ENCODE peak calls at places on chromosome X, in six cellular contexts. I, X, T, G, J and M are unnamed samples. For H3K27me3 and H3K36me3, the result is how much of the 10 kb centered on the place peaks cover.

GRCh38 chrX:112731793-112732192 is 52.1 kb upstream of the LHFPL1 start:
- DNase-seq in I (no peak), J (no peak), X (no peak), T (no peak), G (no peak), M (no peak)

GRCh38 chrX:13164611-13165010 is 120.2 kb upstream of the FAM9C start:
- DNase-seq in I (no peak), G (no peak), T (no peak), J (no peak), X (no peak), M (no peak)

GRCh38 chrX:136646602-136647239 is 1.2 kb upstream of the CD40LG start:
- DNase-seq in T (no peak), X (no peak), J (no peak), G (no peak), I (no peak), M (no peak)

GRCh38 chrX:137566746-137567473 is 983 bp downstream of the ZIC3 start:
- DNase-seq in X (no peak), J (peak), I (no peak), G (no peak), T (no peak), M (no peak)

GRCh38 chrX:69093960-69094935 is 71.0 kb downstream of the PJA1 start:
- DNase-seq in G (no peak), J (peak), T (peak), X (peak), I (no peak), M (no peak)

GRCh38 chrX:138058931-138059330 is 493.0 kb downstream of the ZIC3 start:
- DNase-seq in T (no peak), G (no peak), J (no peak), I (no peak), X (no peak), M (no peak)

GRCh38 chrX:132648870-132649269 is 160.0 kb upstream of the MBNL3 start:
- DNase-seq in J (no peak), T (no peak), G (no peak), X (no peak), I (no peak), M (no peak)

GRCh38 chrX:73863852-73864251 is 300.9 kb downstream of the CHIC1 start:
- DNase-seq in G (no peak), I (no peak), X (no peak), J (no peak), T (no peak), M (no peak)

GRCh38 chrX:46791927-46792825 is 33.3 kb upstream of the SLC9A7 start:
- DNase-seq in I (peak), G (no peak), J (no peak), X (no peak), T (no peak), M (peak)

GRCh38 chrX:48487362-48487785 is 11.4 kb downstream of the FTSJ1 start:
- DNase-seq in G (no peak), T (no peak), I (no peak), X (no peak), J (no peak), M (peak)

GRCh38 chrX:115337735-115338134 is 48.2 kb downstream of the LUZP4 start:
- DNase-seq in T (no peak), X (no peak), I (no peak), G (no peak), J (no peak), M (no peak)

GRCh38 chrX:46456125-46456922 is 88.9 kb downstream of the ZNF674 start:
- DNase-seq in T (no peak), J (no peak), X (no peak), I (no peak), G (no peak), M (no peak)

GRCh38 chrX:35416783-35417182 is 381.4 kb upstream of the MAGEB16 start:
- DNase-seq in X (no peak), I (no peak), G (no peak), T (no peak), J (no peak), M (no peak)

GRCh38 chrX:56763556-56764152 is 34.6 kb downstream of the NBDY start:
- DNase-seq in X (no peak), I (no peak), G (no peak), T (peak), J (no peak), M (no peak)

GRCh38 chrX:38804481-38805293 is 3.4 kb downstream of the MID1IP1 start:
- DNase-seq in G (peak), X (no peak), T (no peak), J (peak), I (peak), M (no peak)

GRCh38 chrX:121831601-121832000 is 784.2 kb downstream of the GLUD2 start:
- DNase-seq in J (no peak), T (no peak), I (no peak), X (no peak), G (no peak), M (no peak)

GRCh38 chrX:114582698-114583395 is 1.0 kb upstream of the HTR2C start:
- DNase-seq in G (no peak), T (no peak), I (no peak), J (peak), X (no peak), M (no peak)

GRCh38 chrX:130024127-130024526 is 41.7 kb downstream of the BCORL1 start:
- DNase-seq in T (peak), J (peak), X (peak), I (peak), G (peak), M (peak)

GRCh38 chrX:110397904-110398303 is 39.3 kb downstream of the RTL9 start:
- DNase-seq in G (no peak), T (no peak), I (no peak), X (no peak), J (no peak), M (no peak)

GRCh38 chrX:13938053-13938765 is 91.5 kb downstream of the GEMIN8 start:
- DNase-seq in G (peak), J (peak), X (peak), T (peak), I (peak), M (no peak)

GRCh38 chrX:129108936-129109335 is 414.4 kb downstream of the SMARCA1 start:
- DNase-seq in X (no peak), J (no peak), T (no peak), I (no peak), G (no peak), M (no peak)

GRCh38 chrX:314781-315595 is 3.6 kb downstream of the GTPBP6 start:
- DNase-seq in T (no peak), I (no peak), J (no peak), X (no peak), G (no peak), M (no peak)

GRCh38 chrX:121642415-121642814 is 595.0 kb downstream of the GLUD2 start:
- DNase-seq in G (no peak), T (no peak), I (no peak), X (no peak), J (no peak), M (peak)

GRCh38 chrX:47143894-47144625 is 442 bp downstream of the NDUFB11 start:
- DNase-seq in G (no peak), T (peak), J (peak), X (peak), I (peak), M (no peak)

GRCh38 chrX:26848511-26848910 is 614.6 kb downstream of the PPP4R3C start:
- DNase-seq in I (no peak), J (no peak), X (no peak), T (no peak), G (no peak), M (no peak)

GRCh38 chrX:1334854-1335253 is 1.7 kb upstream of the IL3RA start:
- DNase-seq in X (peak), T (no peak), J (no peak), G (no peak), I (no peak), M (no peak)

GRCh38 chrX:79366888-79367749 is at the start of gene ITM2A:
- DNase-seq in J (peak), I (peak), X (peak), G (peak), T (peak), M (no peak)

GRCh38 chrX:51893931-51894696 is 691 bp downstream of the MAGED1 start:
- DNase-seq in J (peak), T (peak), X (peak), I (peak), G (no peak), M (no peak)

GRCh38 chrX:51894697-51895336 is 1.4 kb downstream of the MAGED1 start:
- DNase-seq in I (no peak), T (peak), X (peak), G (no peak), J (peak), M (no peak)

GRCh38 chrX:51896626-51897025 is 3.2 kb downstream of the MAGED1 start:
- DNase-seq in X (no peak), I (no peak), J (no peak), G (no peak), T (no peak), M (no peak)

GRCh38 chrX:51902651-51903050 is 9.2 kb downstream of the MAGED1 start:
- DNase-seq in X (no peak), T (no peak), I (no peak), J (no peak), G (no peak), M (no peak)

GRCh38 chrX:51899741-51900140 is 6.3 kb downstream of the MAGED1 start:
- DNase-seq in G (no peak), X (no peak), I (no peak), J (no peak), T (no peak), M (no peak)
- H3K27me3 ChIP-seq in G (under half), X (under half), I (under half), J (under half), T (under half), M (under half)

GRCh38 chrX:119654112-119654531 is 38.8 kb downstream of the SEPTIN6 start:
- DNase-seq in X (peak), J (peak), T (no peak), G (peak), I (no peak), M (no peak)
- TF ChIP-seq CTCF in X (no peak), J (peak), T (no peak), G (peak), I (no peak), M (no peak)

DNA sequence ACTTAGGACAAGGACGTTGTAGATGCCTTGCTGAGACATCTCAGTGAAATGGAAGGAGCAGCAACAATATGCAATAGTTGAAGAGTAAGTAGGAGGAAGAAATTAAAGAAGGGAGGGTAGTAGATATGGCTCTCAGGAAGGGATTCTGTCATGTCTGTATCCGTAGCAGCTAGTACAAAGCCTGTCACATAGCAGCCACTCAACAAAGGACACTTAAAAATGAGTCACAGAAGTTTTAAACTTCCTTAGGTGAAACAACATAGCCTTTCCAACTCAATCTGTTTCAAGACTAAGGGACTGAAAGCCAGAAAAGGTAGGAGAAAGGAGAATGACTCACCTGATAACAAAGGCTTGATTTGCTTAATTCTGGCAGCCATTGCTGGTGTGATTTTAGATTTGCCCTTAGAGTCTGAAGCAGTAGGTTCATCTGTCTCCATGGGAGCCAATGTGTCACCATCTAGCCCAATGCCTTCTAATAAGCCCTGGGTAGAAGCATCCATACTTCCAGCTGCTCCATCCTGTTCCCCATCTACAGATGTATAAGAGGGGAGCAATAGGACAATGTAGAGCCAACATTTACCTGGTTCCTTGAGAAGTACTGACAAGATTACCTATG is 86.6 kb downstream of the HUWE1 start:
- DNase-seq in G (no peak), J (no peak), T (no peak), X (no peak), I (no peak), M (no peak)
- H3K36me3 ChIP-seq in G (half or more), J (under half), T (under half), X (under half), I (under half), M (under half)

GRCh38 chrX:40012800-40013682 is 84.7 kb downstream of the BCOR start:
- DNase-seq in J (peak), G (peak), X (peak), T (peak), I (peak), M (no peak)
- H3K27me3 ChIP-seq in J (under half), G (under half), X (under half), T (under half), I (under half), M (under half)

GRCh38 chrX:44010626-44011025 is 37.4 kb upstream of the NDP start:
- DNase-seq in J (no peak), X (no peak), G (no peak), T (no peak), I (no peak), M (no peak)
- TF ChIP-seq CTCF in J (no peak), X (no peak), G (no peak), T (no peak), I (no peak), M (no peak)

GRCh38 chrX:153706799-153707198 is 17.4 kb downstream of the BCAP31 start:
- DNase-seq in T (no peak), X (no peak), G (peak), J (no peak), I (no peak), M (no peak)

GRCh38 chrX:153708415-153708814 is 15.8 kb downstream of the BCAP31 start:
- DNase-seq in T (peak), I (peak), J (peak), X (peak), G (peak), M (peak)

GRCh38 chrX:153704021-153704526 is 16.3 kb downstream of the SLC6A8 start:
- DNase-seq in I (no peak), T (no peak), J (no peak), G (no peak), X (no peak), M (no peak)

GRCh38 chrX:153709726-153710674 is 14.2 kb downstream of the BCAP31 start:
- DNase-seq in T (no peak), I (no peak), X (no peak), J (no peak), G (no peak), M (no peak)

GRCh38 chrX:153707406-153707805 is 16.8 kb downstream of the BCAP31 start:
- DNase-seq in X (no peak), G (no peak), J (no peak), T (no peak), I (no peak), M (no peak)
- H3K36me3 ChIP-seq in X (under half), G (under half), J (under half), T (under half), I (under half), M (under half)